ENCODE peak calls at places on chromosomes 2 and 18, in six cellular contexts. M is GM12891; E is CD4-positive, alpha-beta T cell; I is transverse colon; G is heart left ventricle; P is NCI-H1436. J is an unnamed sample.

GRCh38 chr2:88967844-88968243 is 276.4 kb downstream of the RPIA start:
- DNase-seq in M (no peak), E (no peak), G (no peak), I (no peak), P (no peak), J (no peak)

GRCh38 chr18:48842259-48843061 is 108.3 kb downstream of the SMAD7 start:
- DNase-seq in P (no peak), E (peak), I (peak), G (peak), M (no peak), J (no peak)

GRCh38 chr2:40300391-40300790 is 151.5 kb downstream of the SLC8A1 start:
- DNase-seq in P (no peak), G (no peak), I (no peak), M (no peak), E (no peak), J (no peak)

GRCh38 chr18:60936101-60936500 is 397.1 kb upstream of the CDH20 start:
- DNase-seq in G (no peak), M (no peak), P (no peak), I (no peak), E (no peak), J (no peak)

GRCh38 chr2:70367722-70368323 is 66.0 kb upstream of the FAM136A start:
- DNase-seq in G (no peak), M (no peak), P (no peak), E (no peak), I (peak), J (no peak)

GRCh38 chr2:180202591-180202990 is 195.5 kb upstream of the CWC22 start:
- DNase-seq in M (no peak), P (no peak), I (no peak), E (no peak), G (no peak), J (no peak)

GRCh38 chr18:9392726-9393125 is 58.2 kb downstream of the TWSG1 start:
- DNase-seq in E (no peak), G (no peak), P (no peak), M (no peak), I (no peak), J (no peak)

GRCh38 chr18:50819027-50819726 is 639 bp downstream of the MRO start:
- DNase-seq in P (no peak), E (no peak), M (no peak), G (peak), I (peak), J (no peak)

GRCh38 chr2:134711622-134712125 is 7.1 kb downstream of the TMEM163 start:
- DNase-seq in I (no peak), G (no peak), P (no peak), M (no peak), E (no peak), J (no peak)

J was measured in GM12864.